ENCODE peak calls at places on chromosomes 12 and 14, in four cellular contexts. X, P, N and L are unnamed samples.

GRCh38 chr14:29037428-29037827 is 270.8 kb downstream of the FOXG1 start:
- DNase-seq in X (no peak), P (peak), N (no peak), L (no peak)

GRCh38 chr12:114676142-114676741 is 7.7 kb downstream of the TBX3 start:
- DNase-seq in X (no peak), P (no peak), N (no peak), L (peak)

GRCh38 chr14:60657609-60657983 is 8.3 kb upstream of the SIX1 start:
- DNase-seq in X (no peak), P (no peak), N (no peak), L (no peak)

GRCh38 chr14:104221636-104222375 is 83.4 kb downstream of the KIF26A start:
- DNase-seq in X (no peak), P (no peak), N (no peak), L (no peak)

GRCh38 chr14:80941241-80942157 is at the start of gene CEP128:
- DNase-seq in X (peak), P (peak), N (peak), L (peak)

GRCh38 chr14:68556253-68556652 is 236.6 kb downstream of the ZFP36L1 start:
- DNase-seq in X (no peak), P (no peak), N (no peak), L (no peak)

GRCh38 chr12:55172686-55173085 is 46.5 kb downstream of the OR9K2 start:
- DNase-seq in X (no peak), P (no peak), N (no peak), L (no peak)

GRCh38 chr14:51337520-51337919 is 97.5 kb downstream of the TMX1 start:
- DNase-seq in X (no peak), P (no peak), N (no peak), L (no peak)

GRCh38 chr12:129566800-129567199 is 337.0 kb downstream of the TMEM132D start:
- DNase-seq in X (no peak), P (no peak), N (no peak), L (no peak)

DNA sequence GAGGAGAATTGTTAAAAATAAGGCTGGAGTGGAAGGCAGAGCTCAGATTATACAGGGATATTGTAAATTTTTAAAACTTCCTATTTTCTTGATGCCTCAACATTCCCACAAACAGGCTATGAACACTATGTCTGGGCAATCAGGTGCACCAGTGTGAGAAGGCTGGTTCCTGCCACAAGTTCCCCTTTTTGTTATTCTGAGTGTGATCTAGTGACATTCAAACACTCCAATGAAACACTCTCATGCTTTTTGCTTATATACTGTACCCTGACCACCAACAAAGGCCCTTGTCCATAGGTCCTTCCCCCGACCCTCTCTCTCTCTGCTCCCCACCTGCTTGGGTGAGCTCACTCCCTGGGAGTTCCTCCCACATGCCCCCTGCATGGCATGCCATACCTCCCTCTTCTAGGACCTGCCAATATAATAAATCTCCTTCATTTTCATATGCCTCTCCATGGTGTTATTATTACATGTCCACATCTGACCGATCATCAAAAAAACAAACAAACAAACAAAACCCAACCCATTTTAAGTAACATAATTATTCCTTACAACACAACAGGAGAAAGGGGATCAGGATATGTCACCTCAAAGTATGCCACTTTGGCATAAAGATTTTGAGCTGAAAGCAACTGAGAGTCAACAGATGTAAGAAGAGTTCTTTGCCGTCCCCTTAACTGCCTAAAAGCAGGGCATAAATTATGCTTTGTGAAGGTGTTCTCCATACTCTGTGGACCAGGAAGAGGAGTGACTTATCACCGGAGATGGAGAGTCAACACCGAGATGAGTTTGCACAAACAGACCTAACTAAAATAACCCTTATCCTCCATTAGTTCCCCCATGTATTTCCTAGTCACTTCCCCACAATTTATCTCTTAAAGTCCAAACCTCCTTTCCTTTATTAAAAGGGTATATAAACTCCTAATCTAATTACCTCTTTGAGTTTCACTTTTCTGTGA is 42.5 kb upstream of the CATSPERB start:
- DNase-seq in X (no peak), P (no peak), N (no peak), L (no peak)
- TF ChIP-seq CTCF in X (no peak), P (no peak), N (no peak), L (no peak)

GRCh38 chr12:131947482-131948027 is 2.2 kb upstream of the EP400 start:
- DNase-seq in X (no peak), P (no peak), N (no peak), L (no peak)

GRCh38 chr12:131950182-131950913 is 606 bp downstream of the EP400 start:
- DNase-seq in X (peak), P (no peak), N (no peak), L (no peak)

GRCh38 chr12:131948166-131948712 is 1.5 kb upstream of the EP400 start:
- DNase-seq in X (no peak), P (no peak), N (no peak), L (no peak)

GRCh38 chr12:131946757-131947156 is 3.0 kb upstream of the EP400 start:
- DNase-seq in X (no peak), P (no peak), N (no peak), L (no peak)

DNA sequence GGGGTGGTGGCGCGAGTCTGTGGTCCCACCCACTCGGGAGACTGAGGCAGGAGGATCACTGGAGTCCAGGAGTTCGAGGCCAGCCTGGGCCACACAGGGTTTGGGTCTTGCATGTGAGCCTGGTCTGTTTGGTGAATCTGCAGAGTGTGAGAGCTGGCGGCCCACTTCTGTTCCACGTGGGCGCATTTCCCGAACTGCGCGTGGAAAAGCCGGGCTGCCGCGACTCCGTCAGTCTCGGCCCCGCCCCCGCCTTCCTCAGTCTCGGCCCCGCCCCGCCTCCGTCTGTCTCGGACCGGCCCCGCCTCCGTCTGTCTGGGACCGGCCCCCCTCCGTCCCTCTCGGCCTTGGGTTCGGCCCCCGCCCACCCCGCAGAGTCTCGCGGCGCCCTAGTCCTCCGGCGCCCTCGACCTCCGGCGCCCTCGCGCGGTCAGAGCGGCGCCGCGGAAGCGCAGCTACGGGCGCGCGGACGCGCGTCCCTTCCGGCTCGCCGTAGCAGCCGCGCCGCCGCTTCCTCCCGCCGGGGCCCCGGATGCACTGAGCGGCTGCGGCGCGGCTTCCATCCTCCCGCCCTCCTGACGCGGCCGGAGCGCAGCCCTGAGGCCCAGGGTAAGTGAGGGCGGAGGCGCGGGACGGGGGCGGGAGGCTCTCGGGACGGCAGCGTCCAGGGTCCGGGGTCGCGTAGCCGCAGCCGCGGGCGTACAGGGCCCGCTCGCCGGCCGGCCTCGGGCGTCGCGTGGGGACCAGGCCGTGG is at the start of gene EP400:
- DNase-seq in X (peak), P (peak), N (peak), L (peak)
- TF ChIP-seq CTCF in X (peak), P (no peak), N (peak), L (peak)

GRCh38 chr12:79420146-79420618 is 270.6 kb downstream of the PAWR start:
- DNase-seq in X (no peak), P (peak), N (peak), L (peak)
- TF ChIP-seq CTCF in X (peak), P (peak), N (peak), L (peak)

GRCh38 chr14:39307815-39308214 is 74.1 kb downstream of the MIA2 start:
- DNase-seq in X (no peak), P (no peak), N (no peak), L (no peak)

GRCh38 chr14:39315859-39316444 is 82.2 kb downstream of the MIA2 start:
- DNase-seq in X (no peak), P (no peak), N (no peak), L (no peak)

GRCh38 chr14:39310071-39310470 is 76.4 kb downstream of the MIA2 start:
- DNase-seq in X (no peak), P (no peak), N (no peak), L (no peak)
- TF ChIP-seq CTCF in X (no peak), P (no peak), N (no peak), L (no peak)

GRCh38 chr12:17278946-17279345 is 673.0 kb upstream of the LMO3 start:
- DNase-seq in X (no peak), P (no peak), N (no peak), L (no peak)
- TF ChIP-seq CTCF in X (no peak), P (no peak), N (peak), L (no peak)

GRCh38 chr14:93023039-93023438 is 92.7 kb downstream of the ITPK1 start:
- DNase-seq in X (no peak), P (peak), N (peak), L (no peak)
- TF ChIP-seq CTCF in X (no peak), P (no peak), N (no peak), L (no peak)

GRCh38 chr14:38255408-38255672 is 553 bp downstream of the CLEC14A start:
- DNase-seq in X (no peak), P (no peak), N (peak), L (peak)

GRCh38 chr14:38257500-38257899 is 1.6 kb upstream of the CLEC14A start:
- DNase-seq in X (no peak), P (no peak), N (no peak), L (no peak)

GRCh38 chr14:38254565-38255407 is 1.1 kb downstream of the CLEC14A start:
- DNase-seq in X (no peak), P (no peak), N (no peak), L (peak)

GRCh38 chr14:38255673-38256357 is at the start of gene CLEC14A:
- DNase-seq in X (no peak), P (no peak), N (no peak), L (peak)

DNA sequence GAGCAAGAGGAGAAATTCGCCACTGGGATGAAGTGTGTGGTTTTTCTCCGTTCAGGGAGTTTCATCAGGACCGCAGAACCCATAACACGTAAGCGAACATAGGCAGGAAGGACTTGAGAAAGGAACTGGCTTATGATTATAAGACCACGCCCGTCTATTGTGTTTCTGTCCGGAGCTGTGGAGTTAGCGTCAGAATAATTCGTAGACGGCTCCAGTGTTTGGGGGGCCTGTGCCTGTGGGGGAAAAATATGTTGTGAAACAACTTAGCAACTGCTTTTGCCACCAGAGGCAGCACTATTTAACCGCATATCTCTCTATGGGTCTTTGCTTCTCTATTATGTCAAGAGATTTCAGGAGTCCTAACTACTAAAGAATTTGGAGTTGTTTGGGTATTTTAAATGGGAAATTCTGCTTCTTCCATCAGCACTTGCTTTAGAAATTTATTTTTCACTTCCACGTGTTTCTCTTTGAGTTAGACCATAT is 506 bp upstream of the CLEC14A start:
- DNase-seq in X (no peak), P (peak), N (no peak), L (peak)
- TF ChIP-seq CTCF in X (no peak), P (no peak), N (no peak), L (peak)